ENCODE peak calls at places on chromosomes 5 and 9, in five cellular contexts. E is RWPE1, T is pancreas, X is PC-9, C is fibroblast of lung. K is an unnamed sample.

GRCh38 chr5:5793560-5793959 is 371.1 kb downstream of the ICE1 start:
- DNase-seq in X (no peak), T (no peak), E (no peak), C (no peak), K (no peak)

GRCh38 chr9:93020785-93021670 is 37.5 kb upstream of the SUSD3 start:
- DNase-seq in C (peak), X (no peak), T (no peak), E (no peak), K (no peak)

GRCh38 chr5:66821626-66822429 is 225.6 kb downstream of the MAST4 start:
- DNase-seq in X (no peak), E (no peak), C (no peak), T (no peak), K (no peak)

GRCh38 chr5:43589310-43589709 is 13.7 kb upstream of the NNT start:
- DNase-seq in T (no peak), X (no peak), E (no peak), C (no peak), K (no peak)

GRCh38 chr9:83047839-83048775 is 14.8 kb downstream of the RASEF start:
- DNase-seq in C (peak), E (no peak), X (no peak), T (no peak), K (no peak)

GRCh38 chr9:80518441-80518840 is 946.7 kb downstream of the TLE4 start:
- DNase-seq in T (no peak), C (no peak), X (no peak), E (no peak), K (no peak)

GRCh38 chr5:130580264-130580663 is 584.8 kb downstream of the HINT1 start:
- DNase-seq in C (no peak), T (no peak), E (no peak), X (no peak), K (no peak)

GRCh38 chr5:173498871-173499470 is 117.5 kb downstream of the BOD1 start:
- DNase-seq in E (no peak), T (no peak), C (peak), X (no peak), K (no peak)

GRCh38 chr9:25121811-25122210 is 556.4 kb downstream of the TUSC1 start:
- DNase-seq in E (no peak), C (no peak), T (no peak), X (no peak), K (no peak)

GRCh38 chr5:157180374-157181264 is at the start of gene ITK:
- DNase-seq in C (no peak), T (no peak), E (no peak), X (no peak), K (no peak)

GRCh38 chr9:89179535-89179919 is 909 bp upstream of the SHC3 start:
- DNase-seq in X (peak), E (no peak), C (peak), T (no peak), K (no peak)

GRCh38 chr5:128436825-128437224 is 101.2 kb downstream of the FBN2 start:
- DNase-seq in T (no peak), E (peak), X (peak), C (peak), K (peak)

GRCh38 chr9:112166176-112167140 is 8.6 kb downstream of the SUSD1 start:
- DNase-seq in C (peak), T (no peak), E (peak), X (peak), K (peak)

GRCh38 chr5:114369680-114370417 is 8.0 kb downstream of the KCNN2 start:
- DNase-seq in C (no peak), E (no peak), X (no peak), T (no peak), K (no peak)

GRCh38 chr9:36717276-36717675 is 144.6 kb downstream of the MELK start:
- DNase-seq in X (no peak), E (no peak), T (no peak), C (peak), K (no peak)

GRCh38 chr9:114060070-114060469 is 18.0 kb downstream of the AMBP start:
- DNase-seq in E (no peak), T (no peak), X (no peak), C (no peak), K (no peak)

GRCh38 chr5:81626524-81626923 is 124.4 kb downstream of the SSBP2 start:
- DNase-seq in T (no peak), X (peak), C (peak), E (peak), K (peak)

GRCh38 chr5:138469540-138470321 is 4.5 kb downstream of the EGR1 start:
- DNase-seq in E (peak), X (peak), T (no peak), C (peak), K (peak)

DNA sequence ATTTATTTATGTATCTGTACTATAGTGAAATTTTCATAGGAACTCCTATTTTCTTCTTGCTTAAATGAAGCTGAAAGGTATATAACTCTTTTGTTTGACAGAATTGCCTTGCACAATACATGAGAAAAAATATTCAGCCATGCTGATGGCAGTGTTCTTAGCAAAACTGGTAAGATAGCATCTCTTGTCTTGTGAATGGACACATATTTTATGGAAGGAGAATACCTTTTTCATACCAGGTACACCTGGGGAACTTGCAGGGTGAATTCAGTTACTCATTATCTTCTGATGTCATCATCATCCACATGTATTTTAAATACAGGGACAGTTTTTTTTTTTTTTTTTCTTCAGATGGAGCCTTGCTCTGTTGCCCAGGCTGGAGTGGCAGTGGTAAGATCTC is 49.4 kb downstream of the MAMDC2 start:
- DNase-seq in X (peak), T (no peak), E (no peak), C (no peak), K (no peak)
- H3K27ac ChIP-seq in X (no peak), T (no peak), E (no peak), C (no peak), K (no peak)

GRCh38 chr9:115142090-115142489 is 24.1 kb upstream of the TNC start:
- DNase-seq in E (no peak), C (no peak), T (no peak), X (no peak), K (no peak)

GRCh38 chr9:115142502-115143265 is 24.7 kb upstream of the TNC start:
- DNase-seq in E (no peak), T (no peak), C (peak), X (no peak), K (no peak)

GRCh38 chr9:115144706-115145105 is 26.7 kb upstream of the TNC start:
- DNase-seq in C (peak), X (no peak), E (no peak), T (no peak), K (no peak)

GRCh38 chr9:115143689-115144088 is 25.7 kb upstream of the TNC start:
- DNase-seq in C (no peak), T (no peak), X (no peak), E (no peak), K (no peak)

DNA sequence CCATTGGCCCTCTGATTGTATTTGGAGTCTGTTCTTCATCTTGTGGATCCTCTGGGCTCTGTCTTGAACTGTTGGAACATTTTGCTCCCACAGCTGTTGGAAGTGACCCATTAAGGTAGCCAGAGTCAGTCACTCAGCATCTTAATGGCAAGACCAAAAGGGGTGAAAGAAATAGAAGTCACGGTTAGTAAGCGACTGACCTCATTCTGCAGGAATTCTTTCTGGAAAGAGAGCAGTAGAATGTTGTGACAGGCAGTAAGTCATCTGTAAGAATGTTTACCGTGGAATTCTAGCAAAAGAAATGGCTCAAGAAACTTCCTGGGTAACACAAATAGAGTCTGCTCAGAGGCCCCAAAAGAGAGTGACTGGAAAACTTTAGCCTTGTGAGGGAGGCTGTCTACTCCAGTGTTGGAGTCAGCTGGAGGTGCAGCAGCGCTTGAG is 28.6 kb upstream of the TNC start:
- DNase-seq in T (no peak), E (peak), X (peak), C (peak), K (no peak)
- H3K27ac ChIP-seq in T (no peak), E (no peak), X (no peak), C (peak), K (peak)

GRCh38 chr5:22892441-22892840 is 39.3 kb upstream of the CDH12 start:
- DNase-seq in C (no peak), T (no peak), E (peak), X (no peak), K (no peak)
- H3K27ac ChIP-seq in C (no peak), T (no peak), E (no peak), X (no peak), K (no peak)

GRCh38 chr9:16003785-16004184 is 450.9 kb downstream of the CCDC171 start:
- DNase-seq in X (no peak), C (no peak), T (no peak), E (no peak), K (no peak)

GRCh38 chr9:15999422-16000339 is 446.8 kb downstream of the CCDC171 start:
- DNase-seq in X (peak), T (no peak), E (peak), C (peak), K (peak)

GRCh38 chr9:16002816-16003215 is 450.0 kb downstream of the CCDC171 start:
- DNase-seq in E (no peak), C (peak), T (no peak), X (no peak), K (peak)

GRCh38 chr9:16000826-16001225 is 448.0 kb downstream of the CCDC171 start:
- DNase-seq in E (no peak), T (no peak), C (no peak), X (no peak), K (no peak)

DNA sequence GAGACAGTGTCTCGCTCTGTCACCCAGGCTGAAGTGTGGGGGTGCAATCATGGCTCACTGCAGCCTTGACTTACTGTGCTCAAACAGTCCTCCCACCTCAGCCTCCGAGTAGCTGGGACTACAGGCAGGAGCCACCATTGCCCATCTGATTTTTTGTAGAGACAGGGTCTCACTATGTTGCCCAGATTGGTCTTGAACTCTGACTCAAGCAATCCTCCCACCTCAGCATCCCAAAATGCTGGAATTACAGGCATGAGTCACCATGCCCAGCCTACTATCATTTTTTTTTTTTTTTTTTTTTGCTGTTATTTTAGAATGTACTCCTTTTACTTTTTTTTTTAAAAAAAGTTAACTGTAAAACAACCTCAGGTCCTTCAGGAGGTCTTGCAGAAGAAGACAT is 449.0 kb downstream of the CCDC171 start:
- DNase-seq in E (no peak), X (no peak), T (no peak), C (peak), K (no peak)
- H3K27ac ChIP-seq in E (no peak), X (no peak), T (no peak), C (no peak), K (no peak)

GRCh38 chr5:97906135-97906534 is 723.1 kb upstream of the RIOK2 start:
- DNase-seq in T (no peak), C (no peak), X (no peak), E (no peak), K (no peak)

GRCh38 chr5:97909541-97909940 is 726.5 kb upstream of the RIOK2 start:
- DNase-seq in X (no peak), T (no peak), C (no peak), E (peak), K (peak)

GRCh38 chr5:97903742-97904141 is 720.7 kb upstream of the RIOK2 start:
- DNase-seq in E (no peak), T (no peak), C (no peak), X (no peak), K (no peak)

DNA sequence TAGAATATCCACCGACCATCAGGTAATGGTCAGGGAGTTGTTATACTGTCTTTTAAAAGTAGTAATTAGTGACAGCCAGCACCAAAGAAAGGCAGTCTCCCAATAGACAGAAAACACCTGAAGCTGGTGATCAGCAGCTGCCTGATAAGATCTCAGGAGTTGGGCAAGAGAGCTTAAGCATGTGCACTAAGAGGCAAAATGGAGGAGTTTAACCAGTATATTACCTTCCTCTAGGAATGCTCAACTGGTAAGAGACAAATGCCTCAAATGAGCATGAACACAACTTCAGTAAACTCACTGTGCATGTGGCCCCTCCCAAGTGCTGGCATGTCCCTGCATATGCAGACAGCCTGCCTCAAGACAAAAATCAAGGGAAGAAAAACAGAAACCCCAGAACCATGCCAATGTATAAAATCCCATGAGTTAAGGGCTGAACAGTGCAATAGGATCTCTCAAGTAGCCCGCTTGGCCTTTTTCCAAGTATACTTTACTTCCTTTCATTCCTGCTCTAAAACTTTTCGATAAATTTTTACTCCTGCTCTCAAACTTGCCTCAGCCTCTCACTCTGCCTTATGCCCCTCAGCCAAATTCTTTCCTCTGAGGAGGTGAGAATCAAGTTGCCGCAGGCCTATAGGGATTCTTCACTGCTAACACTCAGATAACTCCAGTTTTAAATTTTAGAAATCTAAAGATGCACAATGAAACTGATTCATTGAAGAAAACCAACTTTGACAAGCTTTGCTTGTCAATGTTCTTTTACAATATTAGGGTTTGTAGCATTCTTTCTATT is 724.8 kb upstream of the RIOK2 start:
- DNase-seq in T (no peak), E (no peak), C (no peak), X (no peak), K (no peak)
- H3K27ac ChIP-seq in T (no peak), E (no peak), C (no peak), X (no peak), K (no peak)

DNA sequence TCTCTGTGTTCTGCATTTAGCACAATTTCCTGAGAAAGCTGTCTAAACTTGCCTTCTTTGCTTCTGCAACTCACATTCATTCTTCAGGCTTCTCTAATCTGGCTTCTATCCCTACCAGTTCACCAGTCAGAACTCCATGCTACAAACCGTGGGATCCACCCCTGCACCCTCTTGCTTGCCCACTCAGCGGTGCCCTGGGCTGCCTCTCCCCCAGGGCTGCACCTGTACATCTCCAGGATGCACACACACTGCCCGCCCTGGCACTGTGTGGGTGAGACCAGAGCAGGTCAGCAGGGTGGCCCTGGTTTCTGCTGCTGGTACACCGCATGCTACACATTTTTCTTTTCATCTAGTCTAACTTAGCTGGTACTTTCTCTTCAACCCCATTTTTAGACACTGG is 127.1 kb downstream of the FANCC start:
- DNase-seq in X (no peak), C (no peak), E (no peak), T (no peak), K (no peak)
- H3K27ac ChIP-seq in X (no peak), C (no peak), E (peak), T (no peak), K (no peak)

DNA sequence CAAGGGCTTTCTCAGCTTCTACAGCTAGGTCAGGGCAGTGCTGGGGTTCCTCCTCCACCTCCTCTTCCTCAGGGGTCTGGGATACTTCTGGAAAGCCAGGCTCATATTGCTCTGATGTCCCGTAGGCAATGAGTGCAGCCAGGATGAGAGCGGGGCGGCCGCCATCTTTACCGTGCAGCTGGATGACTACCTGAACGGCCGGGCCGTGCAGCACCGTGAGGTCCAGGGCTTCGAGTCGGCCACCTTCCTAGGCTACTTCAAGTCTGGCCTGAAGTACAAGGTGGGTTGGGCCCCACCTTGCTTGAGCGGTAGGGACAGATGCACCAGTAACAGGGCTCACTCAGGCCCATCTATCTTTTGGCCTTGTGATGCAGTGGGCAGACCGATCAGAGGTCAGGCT is 34.8 kb downstream of the GSN start:
- DNase-seq in X (no peak), T (peak), C (no peak), E (no peak), K (no peak)
- H3K27ac ChIP-seq in X (no peak), T (no peak), C (no peak), E (no peak), K (peak)

GRCh38 chr9:101585740-101586139 is 9.0 kb downstream of the PPP3R2 start:
- DNase-seq in X (no peak), E (no peak), T (no peak), C (no peak), K (no peak)

GRCh38 chr9:101582593-101582992 is 12.2 kb downstream of the PPP3R2 start:
- DNase-seq in E (peak), X (no peak), C (peak), T (no peak), K (peak)

GRCh38 chr9:101587644-101588043 is 7.1 kb downstream of the PPP3R2 start:
- DNase-seq in X (no peak), E (no peak), T (no peak), C (peak), K (no peak)

GRCh38 chr9:101586651-101587050 is 8.1 kb downstream of the PPP3R2 start:
- DNase-seq in C (no peak), X (no peak), E (no peak), T (no peak), K (no peak)
- H3K27ac ChIP-seq in C (no peak), X (no peak), E (no peak), T (no peak), K (no peak)

GRCh38 chr9:77997611-77998349 is 33.8 kb downstream of the GNAQ start:
- DNase-seq in C (no peak), X (no peak), E (no peak), T (no peak), K (no peak)

GRCh38 chr9:77996696-77997095 is 34.9 kb downstream of the GNAQ start:
- DNase-seq in T (no peak), C (no peak), X (no peak), E (no peak), K (no peak)

GRCh38 chr9:78001946-78002731 is 29.5 kb downstream of the GNAQ start:
- DNase-seq in E (no peak), X (no peak), C (peak), T (no peak), K (no peak)

GRCh38 chr9:78000221-78000620 is 31.4 kb downstream of the GNAQ start:
- DNase-seq in T (no peak), C (no peak), X (no peak), E (no peak), K (no peak)

DNA sequence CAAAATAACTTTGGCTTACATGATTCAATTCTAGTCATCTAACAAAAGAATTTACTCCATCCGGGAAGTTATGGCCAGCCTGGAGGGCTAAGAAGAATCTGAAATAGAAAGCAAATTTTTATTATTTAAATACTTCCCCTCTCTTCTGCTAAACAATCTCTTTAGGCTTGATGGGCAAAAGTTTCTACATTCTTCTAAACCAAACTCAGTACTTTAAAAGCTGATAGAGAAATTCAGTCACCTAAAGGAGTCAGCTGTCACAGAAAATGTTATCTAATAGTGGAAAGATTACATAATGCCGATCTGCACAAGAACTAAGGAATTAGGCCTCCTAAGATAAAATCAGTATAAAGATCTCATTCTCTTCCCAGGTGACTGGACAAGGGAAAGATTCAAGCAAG is 32.4 kb downstream of the GNAQ start:
- DNase-seq in C (peak), T (no peak), X (no peak), E (no peak), K (no peak)
- H3K27ac ChIP-seq in C (no peak), T (no peak), X (no peak), E (no peak), K (peak)